ENCODE peak calls at places on chromosomes 5 and 9, in eight cellular contexts. F is BE2C, Y is colonic mucosa, A is WERI-Rb-1, H is vagina, K is breast epithelium, T is cardiac muscle cell, B is heart right ventricle. R is an unnamed sample. For H3K27me3 and H3K36me3, the result is how much of the 10 kb centered on the place peaks cover.

GRCh38 chr5:53069626-53070025 is 39.9 kb downstream of the MOCS2 start:
- DNase-seq in Y (no peak), A (no peak), K (no peak), B (no peak), H (no peak), T (peak), F (no peak), R (no peak)

GRCh38 chr5:133688386-133688785 is 76.0 kb upstream of the FSTL4 start:
- DNase-seq in T (no peak), F (no peak), K (no peak), A (no peak), B (no peak), H (no peak), Y (no peak), R (no peak)

GRCh38 chr5:127695336-127695735 is 7.9 kb upstream of the CCDC192 start:
- DNase-seq in A (no peak), T (no peak), H (no peak), K (no peak), B (no peak), Y (no peak), F (no peak), R (no peak)

GRCh38 chr9:125529589-125530515 is 177.2 kb downstream of the MAPKAP1 start:
- DNase-seq in A (no peak), K (no peak), F (no peak), Y (no peak), B (no peak), H (no peak), T (no peak), R (no peak)

GRCh38 chr5:856531-857425 is 6.0 kb upstream of the ZDHHC11 start:
- DNase-seq in B (no peak), H (no peak), F (peak), K (no peak), T (peak), Y (no peak), A (no peak), R (peak)

GRCh38 chr5:54883374-54884194 is 101.8 kb downstream of the ESM1 start:
- DNase-seq in B (peak), H (no peak), A (peak), K (no peak), Y (peak), T (peak), F (no peak), R (peak)

GRCh38 chr5:91219803-91220371 is 163.2 kb downstream of the ARRDC3 start:
- DNase-seq in B (no peak), H (no peak), K (no peak), A (peak), Y (no peak), T (peak), F (peak), R (peak)

GRCh38 chr5:95375591-95375990 is 15.6 kb upstream of the FAM81B start:
- DNase-seq in T (no peak), K (no peak), A (no peak), F (no peak), B (no peak), H (no peak), Y (no peak), R (no peak)

GRCh38 chr5:180640301-180640764 is 9.1 kb downstream of the FLT4 start:
- DNase-seq in H (no peak), B (no peak), A (peak), Y (peak), F (no peak), K (peak), T (no peak), R (peak)

GRCh38 chr9:13529321-13530104 is 250.0 kb upstream of the MPDZ start:
- DNase-seq in Y (no peak), H (no peak), B (no peak), T (no peak), K (no peak), A (peak), F (peak), R (no peak)

GRCh38 chr5:165620394-165620793 is 2115.0 kb downstream of the MAT2B start:
- DNase-seq in B (no peak), A (no peak), H (no peak), K (no peak), T (peak), Y (no peak), F (no peak), R (no peak)

GRCh38 chr9:69307446-69308216 is 17.4 kb upstream of the ENTREP1 start:
- DNase-seq in K (no peak), B (no peak), H (no peak), T (peak), Y (no peak), A (no peak), F (no peak), R (peak)

GRCh38 chr9:21682376-21682775 is 120.1 kb upstream of the MTAP start:
- DNase-seq in A (no peak), F (no peak), T (no peak), Y (no peak), H (no peak), B (no peak), K (no peak), R (no peak)

GRCh38 chr5:80516826-80517225 is 28.9 kb downstream of the FAM151B start:
- DNase-seq in K (no peak), B (no peak), F (no peak), Y (no peak), T (peak), H (no peak), A (no peak), R (no peak)

GRCh38 chr5:145938699-145939531 is 2.5 kb downstream of the SH3RF2 start:
- DNase-seq in H (no peak), Y (peak), K (no peak), B (no peak), F (no peak), A (no peak), T (no peak), R (no peak)

GRCh38 chr5:23316060-23316591 is 191.3 kb upstream of the PRDM9 start:
- DNase-seq in T (no peak), F (no peak), K (no peak), Y (no peak), B (no peak), A (no peak), H (no peak), R (no peak)

GRCh38 chr9:87337335-87338074 is 160.2 kb upstream of the DAPK1 start:
- DNase-seq in F (no peak), A (no peak), T (peak), H (no peak), B (no peak), Y (no peak), K (no peak), R (peak)

GRCh38 chr5:38724301-38725030 is 121.3 kb upstream of the OSMR start:
- DNase-seq in K (no peak), H (no peak), F (no peak), T (peak), B (no peak), A (no peak), Y (no peak), R (peak)

GRCh38 chr5:162068412-162068811 is 839 bp downstream of the GABRG2 start:
- DNase-seq in F (peak), Y (peak), H (no peak), K (peak), B (peak), T (peak), A (no peak), R (peak)

GRCh38 chr5:24906689-24907088 is 261.9 kb upstream of the CDH10 start:
- DNase-seq in A (no peak), Y (no peak), H (no peak), B (no peak), F (no peak), K (no peak), T (no peak), R (no peak)

GRCh38 chr9:95055851-95056551 is 261.5 kb downstream of the FANCC start:
- DNase-seq in H (peak), A (no peak), K (no peak), B (peak), T (peak), F (peak), Y (no peak), R (no peak)

GRCh38 chr9:71506821-71507220 is 261.5 kb downstream of the CEMIP2 start:
- DNase-seq in K (no peak), T (peak), A (no peak), B (no peak), Y (peak), H (no peak), F (no peak), R (no peak)

GRCh38 chr9:85310531-85311070 is 431.2 kb downstream of the AGTPBP1 start:
- DNase-seq in A (no peak), T (no peak), F (no peak), K (no peak), H (no peak), B (no peak), Y (no peak), R (no peak)

GRCh38 chr5:124706729-124707361 is 39.6 kb downstream of the ZNF608 start:
- DNase-seq in T (peak), Y (peak), B (peak), F (peak), A (peak), K (no peak), H (no peak), R (no peak)

GRCh38 chr5:141513627-141514329 is 24.9 kb downstream of the PCDHGC5 start:
- DNase-seq in H (no peak), Y (peak), A (no peak), B (peak), F (peak), K (peak), T (peak), R (peak)

GRCh38 chr5:73786043-73786831 is 160.2 kb downstream of the ARHGEF28 start:
- DNase-seq in K (no peak), A (peak), H (no peak), T (no peak), F (no peak), Y (no peak), B (no peak), R (no peak)

GRCh38 chr5:83172655-83173054 is 95.3 kb downstream of the XRCC4 start:
- DNase-seq in F (no peak), Y (no peak), H (no peak), B (no peak), T (no peak), K (no peak), A (no peak), R (no peak)

GRCh38 chr5:124806026-124806856 is 59.8 kb upstream of the ZNF608 start:
- DNase-seq in T (peak), F (peak), H (no peak), Y (peak), B (peak), K (peak), A (peak), R (peak)

GRCh38 chr5:120507826-120508463 is 43.8 kb downstream of the PRR16 start:
- DNase-seq in B (no peak), T (peak), A (no peak), H (no peak), Y (no peak), F (no peak), K (no peak), R (no peak)

GRCh38 chr5:148913985-148914421 is 87.6 kb downstream of the ADRB2 start:
- DNase-seq in H (no peak), Y (no peak), A (no peak), B (no peak), K (no peak), T (peak), F (no peak), R (no peak)

GRCh38 chr5:170745481-170746061 is 38.0 kb upstream of the GABRP start:
- DNase-seq in Y (no peak), K (no peak), F (peak), T (no peak), B (peak), H (no peak), A (no peak), R (peak)

GRCh38 chr5:171924493-171925122 is 81.8 kb downstream of the FBXW11 start:
- DNase-seq in H (no peak), A (no peak), K (no peak), B (no peak), F (no peak), T (no peak), Y (no peak), R (peak)

GRCh38 chr9:74935008-74935407 is 17.7 kb downstream of the C9orf40 start:
- DNase-seq in T (no peak), B (no peak), H (no peak), K (no peak), Y (no peak), F (no peak), A (no peak), R (no peak)

GRCh38 chr9:134832471-134832870 is 48.1 kb upstream of the FCN2 start:
- DNase-seq in K (no peak), B (no peak), H (no peak), F (no peak), Y (no peak), T (no peak), A (no peak), R (no peak)

GRCh38 chr5:39826051-39826450 is 401.3 kb upstream of the DAB2 start:
- DNase-seq in F (no peak), Y (no peak), A (no peak), B (no peak), H (no peak), K (no peak), T (no peak), R (no peak)

GRCh38 chr9:111502506-111502905 is 18.3 kb upstream of the ECPAS start:
- DNase-seq in T (no peak), H (no peak), Y (no peak), K (no peak), B (no peak), F (no peak), A (no peak), R (no peak)

DNA sequence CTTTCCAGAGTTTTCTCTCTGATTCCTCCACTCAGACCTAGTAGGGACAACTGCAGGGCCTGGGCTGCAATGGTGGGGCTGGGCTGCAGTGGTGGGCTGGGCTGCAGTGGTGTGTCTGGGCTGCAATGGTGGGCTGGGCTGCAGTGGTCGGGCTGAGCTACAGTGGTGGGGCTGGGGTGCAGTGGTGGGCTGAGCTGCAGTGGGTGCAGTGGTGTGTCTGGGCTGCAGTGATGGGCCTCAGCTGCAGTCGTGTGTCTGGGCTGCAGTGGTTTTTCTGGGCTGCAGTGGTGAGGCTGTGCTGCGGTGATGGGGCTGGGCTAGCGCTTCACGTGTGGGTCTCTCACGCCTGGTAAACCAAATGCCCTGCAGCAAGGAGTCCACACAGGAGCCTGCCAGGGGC is 27.4 kb downstream of the ABO start:
- DNase-seq in T (no peak), B (no peak), H (peak), A (no peak), K (no peak), F (no peak), Y (no peak), R (peak)
- H3K27me3 ChIP-seq in T (under half), B (under half), H (under half), A (under half), K (under half), F (under half), Y (under half), R (under half)

GRCh38 chr9:99184427-99185327 is 37.1 kb downstream of the ALG2 start:
- DNase-seq in K (peak), T (peak), Y (peak), F (peak), A (peak), H (no peak), B (peak), R (peak)
- H3K4me3 ChIP-seq in K (peak), T (no peak), Y (peak), F (no peak), A (no peak), H (peak), B (peak), R (no peak)

GRCh38 chr9:93565089-93565488 is 11.3 kb upstream of the PHF2 start:
- DNase-seq in Y (no peak), T (no peak), F (no peak), K (no peak), A (no peak), B (no peak), H (no peak), R (no peak)

GRCh38 chr9:93558503-93558902 is 17.9 kb upstream of the PHF2 start:
- DNase-seq in A (no peak), B (no peak), F (no peak), K (no peak), T (no peak), H (no peak), Y (no peak), R (peak)

GRCh38 chr9:93562157-93562556 is 14.2 kb upstream of the PHF2 start:
- DNase-seq in F (no peak), B (no peak), K (no peak), Y (no peak), A (no peak), T (no peak), H (no peak), R (no peak)

GRCh38 chr9:93557366-93558137 is 18.8 kb upstream of the PHF2 start:
- DNase-seq in B (no peak), K (no peak), F (no peak), H (no peak), Y (no peak), T (no peak), A (no peak), R (no peak)

GRCh38 chr9:93560991-93561390 is 15.4 kb upstream of the PHF2 start:
- DNase-seq in F (no peak), Y (no peak), A (no peak), T (no peak), K (no peak), H (no peak), B (no peak), R (peak)
- H3K36me3 ChIP-seq in F (half or more), Y (under half), A (half or more), T (under half), K (under half), H (under half), B (half or more), R (under half)

DNA sequence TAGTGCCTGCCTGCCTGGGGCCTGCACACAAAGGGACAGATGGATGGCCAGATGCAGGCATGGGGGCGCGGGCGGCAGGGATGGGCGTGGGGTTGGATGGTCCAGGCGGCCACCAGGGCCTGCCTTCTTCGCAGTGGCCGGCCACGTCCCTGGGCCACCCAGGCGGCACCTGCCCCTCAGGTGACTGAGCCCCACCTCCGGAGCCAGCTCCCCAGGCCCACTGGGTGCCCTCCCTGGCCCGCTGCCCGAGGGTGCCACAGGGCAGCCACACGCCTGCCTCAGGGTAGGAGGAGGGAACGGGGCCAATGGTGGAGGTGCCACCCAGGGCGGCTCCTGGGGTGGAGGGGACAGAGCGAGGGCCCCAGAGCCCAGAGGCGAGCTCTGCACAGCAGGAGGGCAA is 19.3 kb downstream of the LHX3 start:
- DNase-seq in H (no peak), A (no peak), B (no peak), F (no peak), Y (no peak), T (no peak), K (no peak), R (peak)
- H3K27me3 ChIP-seq in H (under half), A (under half), B (half or more), F (under half), Y (under half), T (under half), K (half or more), R (under half)

GRCh38 chr5:76099756-76100155 is 16.6 kb downstream of the SV2C start:
- DNase-seq in F (no peak), K (no peak), B (no peak), Y (no peak), T (no peak), A (no peak), H (no peak), R (no peak)

GRCh38 chr5:76104027-76104426 is 20.8 kb downstream of the SV2C start:
- DNase-seq in H (no peak), K (no peak), Y (peak), F (no peak), B (no peak), T (peak), A (no peak), R (no peak)

DNA sequence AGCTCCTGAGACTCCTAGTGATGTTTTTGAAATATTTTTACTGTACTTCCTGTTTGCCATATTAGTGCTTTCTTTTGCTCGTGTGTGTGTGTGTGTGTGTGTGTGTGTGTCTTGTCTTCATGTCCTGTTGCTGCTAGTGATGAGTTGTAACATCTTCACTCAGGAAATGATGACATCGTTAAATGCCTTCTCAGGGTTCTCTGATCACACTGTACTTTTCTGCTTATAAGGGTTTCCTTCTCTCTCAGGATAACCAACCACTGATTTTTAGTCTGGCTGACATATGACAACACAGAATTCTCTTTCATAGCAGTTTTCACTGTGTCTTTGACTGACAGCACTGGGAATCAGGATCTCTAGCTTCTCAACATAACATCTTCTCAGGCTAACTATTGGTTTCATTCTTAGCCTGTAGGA is 16.1 kb downstream of the SV2C start:
- DNase-seq in Y (no peak), H (no peak), K (no peak), F (no peak), B (no peak), T (no peak), A (no peak), R (no peak)
- H3K4me3 ChIP-seq in Y (no peak), H (no peak), K (no peak), F (no peak), B (no peak), T (no peak), A (no peak), R (no peak)

GRCh38 chr9:105710638-105711037 is 16.3 kb downstream of the TMEM38B start:
- DNase-seq in A (no peak), B (no peak), Y (no peak), H (no peak), F (no peak), K (no peak), T (no peak), R (no peak)

GRCh38 chr9:105708405-105708804 is 14.1 kb downstream of the TMEM38B start:
- DNase-seq in A (no peak), H (no peak), Y (no peak), K (no peak), F (no peak), B (no peak), T (no peak), R (no peak)

GRCh38 chr9:105700598-105701544 is 6.5 kb downstream of the TMEM38B start:
- DNase-seq in T (no peak), F (no peak), H (no peak), B (no peak), A (no peak), K (no peak), Y (peak), R (no peak)

GRCh38 chr9:105702207-105702606 is 7.9 kb downstream of the TMEM38B start:
- DNase-seq in K (no peak), Y (no peak), F (no peak), T (no peak), B (no peak), H (no peak), A (no peak), R (no peak)

GRCh38 chr9:105706156-105706555 is 11.8 kb downstream of the TMEM38B start:
- DNase-seq in Y (no peak), A (no peak), F (no peak), B (no peak), T (no peak), H (no peak), K (no peak), R (no peak)
- H3K36me3 ChIP-seq in Y (under half), A (under half), F (under half), B (under half), T (under half), H (under half), K (under half), R (under half)

R was measured in H7.